ENCODE peak calls at places on chromosomes 13 and 19, in nine cellular contexts. One of them, this sample, is unnamed.

GRCh38 chr13:69264362-69265334 is 843.0 kb upstream of the ATXN8OS start:
- DNase-seq in ovary: no peak
- DNase-seq in stomach: no peak
- DNase-seq in upper lobe of left lung: no peak
- DNase-seq in IMR-90: no peak
- DNase-seq in A549: no peak
- DNase-seq in sigmoid colon: no peak
- DNase-seq in body of pancreas: no peak
- DNase-seq in Peyer's patch: no peak
- DNase-seq in this sample: no peak

GRCh38 chr13:29849731-29850212 is 645 bp downstream of the UBL3 start:
- DNase-seq in A549: peak
- DNase-seq in ovary: peak
- DNase-seq in Peyer's patch: peak
- DNase-seq in upper lobe of left lung: peak
- DNase-seq in sigmoid colon: peak
- DNase-seq in IMR-90: peak
- DNase-seq in stomach: peak
- DNase-seq in body of pancreas: peak
- DNase-seq in this sample: peak

GRCh38 chr13:33262069-33262487 is 23.5 kb downstream of the STARD13 start:
- DNase-seq in A549: peak
- DNase-seq in IMR-90: peak
- DNase-seq in upper lobe of left lung: no peak
- DNase-seq in ovary: no peak
- DNase-seq in stomach: no peak
- DNase-seq in body of pancreas: no peak
- DNase-seq in sigmoid colon: peak
- DNase-seq in Peyer's patch: peak
- DNase-seq in this sample: peak

GRCh38 chr13:33642374-33643065 is 175.4 kb upstream of the RFC3 start:
- DNase-seq in A549: peak
- DNase-seq in sigmoid colon: peak
- DNase-seq in body of pancreas: peak
- DNase-seq in IMR-90: peak
- DNase-seq in stomach: no peak
- DNase-seq in ovary: peak
- DNase-seq in Peyer's patch: no peak
- DNase-seq in upper lobe of left lung: peak
- DNase-seq in this sample: peak

GRCh38 chr19:10760268-10760944 is 42.5 kb downstream of the DNM2 start:
- DNase-seq in A549: no peak
- DNase-seq in IMR-90: no peak
- DNase-seq in ovary: no peak
- DNase-seq in stomach: no peak
- DNase-seq in body of pancreas: no peak
- DNase-seq in upper lobe of left lung: no peak
- DNase-seq in Peyer's patch: peak
- DNase-seq in sigmoid colon: no peak
- DNase-seq in this sample: no peak

GRCh38 chr13:48656621-48657020 is 2.9 kb downstream of the CYSLTR2 start:
- DNase-seq in IMR-90: no peak
- DNase-seq in Peyer's patch: no peak
- DNase-seq in upper lobe of left lung: no peak
- DNase-seq in A549: no peak
- DNase-seq in sigmoid colon: no peak
- DNase-seq in body of pancreas: no peak
- DNase-seq in stomach: no peak
- DNase-seq in ovary: no peak
- DNase-seq in this sample: no peak

GRCh38 chr13:109595466-109595865 is 190.9 kb downstream of the IRS2 start:
- DNase-seq in IMR-90: no peak
- DNase-seq in A549: no peak
- DNase-seq in stomach: no peak
- DNase-seq in ovary: no peak
- DNase-seq in body of pancreas: no peak
- DNase-seq in Peyer's patch: no peak
- DNase-seq in sigmoid colon: no peak
- DNase-seq in upper lobe of left lung: no peak
- DNase-seq in this sample: no peak

GRCh38 chr13:34414616-34415015 is 527.5 kb upstream of the NBEA start:
- DNase-seq in IMR-90: no peak
- DNase-seq in body of pancreas: no peak
- DNase-seq in Peyer's patch: no peak
- DNase-seq in ovary: no peak
- DNase-seq in stomach: no peak
- DNase-seq in upper lobe of left lung: no peak
- DNase-seq in sigmoid colon: no peak
- DNase-seq in A549: no peak
- DNase-seq in this sample: no peak

GRCh38 chr13:97321616-97322321 is 99.6 kb downstream of the MBNL2 start:
- DNase-seq in IMR-90: no peak
- DNase-seq in sigmoid colon: no peak
- DNase-seq in body of pancreas: no peak
- DNase-seq in stomach: no peak
- DNase-seq in Peyer's patch: no peak
- DNase-seq in upper lobe of left lung: no peak
- DNase-seq in A549: no peak
- DNase-seq in ovary: no peak
- DNase-seq in this sample: no peak

GRCh38 chr13:97324115-97324514 is 102.0 kb downstream of the MBNL2 start:
- DNase-seq in Peyer's patch: no peak
- DNase-seq in IMR-90: no peak
- DNase-seq in ovary: no peak
- DNase-seq in sigmoid colon: no peak
- DNase-seq in body of pancreas: no peak
- DNase-seq in upper lobe of left lung: no peak
- DNase-seq in A549: no peak
- DNase-seq in stomach: no peak
- DNase-seq in this sample: no peak

GRCh38 chr13:97321101-97321500 is 99.0 kb downstream of the MBNL2 start:
- DNase-seq in body of pancreas: no peak
- DNase-seq in upper lobe of left lung: no peak
- DNase-seq in IMR-90: no peak
- DNase-seq in ovary: no peak
- DNase-seq in stomach: no peak
- DNase-seq in Peyer's patch: no peak
- DNase-seq in sigmoid colon: no peak
- DNase-seq in A549: no peak
- DNase-seq in this sample: no peak

GRCh38 chr13:97325738-97326137 is 103.6 kb downstream of the MBNL2 start:
- DNase-seq in Peyer's patch: no peak
- DNase-seq in body of pancreas: peak
- DNase-seq in sigmoid colon: no peak
- DNase-seq in IMR-90: no peak
- DNase-seq in A549: no peak
- DNase-seq in stomach: no peak
- DNase-seq in upper lobe of left lung: no peak
- DNase-seq in ovary: no peak
- DNase-seq in this sample: no peak

GRCh38 chr13:97322740-97323342 is 100.7 kb downstream of the MBNL2 start:
- DNase-seq in Peyer's patch: no peak
- DNase-seq in IMR-90: peak
- DNase-seq in ovary: no peak
- DNase-seq in upper lobe of left lung: no peak
- DNase-seq in A549: no peak
- DNase-seq in body of pancreas: no peak
- DNase-seq in stomach: no peak
- DNase-seq in sigmoid colon: no peak
- DNase-seq in this sample: no peak
- TF ChIP-seq POLR2A in Peyer's patch: no peak
- TF ChIP-seq POLR2A in IMR-90: no peak
- TF ChIP-seq POLR2A in ovary: no peak
- TF ChIP-seq POLR2A in upper lobe of left lung: no peak
- TF ChIP-seq POLR2A in A549: no peak
- TF ChIP-seq POLR2A in body of pancreas: no peak
- TF ChIP-seq POLR2A in stomach: no peak
- TF ChIP-seq POLR2A in sigmoid colon: no peak
- TF ChIP-seq POLR2A in this sample: no peak

GRCh38 chr19:35902870-35903475 is 644 bp downstream of the HCST start:
- DNase-seq in ovary: no peak
- DNase-seq in sigmoid colon: no peak
- DNase-seq in Peyer's patch: no peak
- DNase-seq in IMR-90: no peak
- DNase-seq in upper lobe of left lung: no peak
- DNase-seq in stomach: no peak
- DNase-seq in A549: no peak
- DNase-seq in body of pancreas: no peak
- DNase-seq in this sample: no peak

GRCh38 chr19:35903550-35904179 is 1.3 kb downstream of the HCST start:
- DNase-seq in IMR-90: peak
- DNase-seq in upper lobe of left lung: peak
- DNase-seq in Peyer's patch: peak
- DNase-seq in stomach: peak
- DNase-seq in A549: peak
- DNase-seq in body of pancreas: peak
- DNase-seq in sigmoid colon: peak
- DNase-seq in ovary: peak
- DNase-seq in this sample: peak

GRCh38 chr19:35899547-35900214 is 659 bp downstream of the NFKBID start:
- DNase-seq in IMR-90: peak
- DNase-seq in stomach: peak
- DNase-seq in Peyer's patch: peak
- DNase-seq in ovary: peak
- DNase-seq in A549: peak
- DNase-seq in upper lobe of left lung: peak
- DNase-seq in sigmoid colon: peak
- DNase-seq in body of pancreas: peak
- DNase-seq in this sample: peak

GRCh38 chr19:35901055-35901644 is 810 bp upstream of the NFKBID start:
- DNase-seq in body of pancreas: no peak
- DNase-seq in ovary: no peak
- DNase-seq in IMR-90: peak
- DNase-seq in upper lobe of left lung: no peak
- DNase-seq in stomach: no peak
- DNase-seq in A549: no peak
- DNase-seq in Peyer's patch: no peak
- DNase-seq in sigmoid colon: no peak
- DNase-seq in this sample: no peak

GRCh38 chr19:35901854-35902661 is at the start of gene HCST:
- DNase-seq in IMR-90: peak
- DNase-seq in upper lobe of left lung: no peak
- DNase-seq in body of pancreas: no peak
- DNase-seq in stomach: no peak
- DNase-seq in ovary: no peak
- DNase-seq in Peyer's patch: no peak
- DNase-seq in A549: no peak
- DNase-seq in sigmoid colon: no peak
- DNase-seq in this sample: no peak
- H3K4me3 ChIP-seq in IMR-90: no peak
- H3K4me3 ChIP-seq in upper lobe of left lung: peak
- H3K4me3 ChIP-seq in body of pancreas: no peak
- H3K4me3 ChIP-seq in stomach: peak
- H3K4me3 ChIP-seq in ovary: no peak
- H3K4me3 ChIP-seq in Peyer's patch: peak
- H3K4me3 ChIP-seq in A549: peak
- H3K4me3 ChIP-seq in sigmoid colon: no peak
- H3K4me3 ChIP-seq in this sample: no peak

GRCh38 chr19:49536921-49537462 is 9.2 kb downstream of the RCN3 start:
- DNase-seq in ovary: no peak
- DNase-seq in upper lobe of left lung: no peak
- DNase-seq in stomach: no peak
- DNase-seq in Peyer's patch: no peak
- DNase-seq in body of pancreas: no peak
- DNase-seq in A549: no peak
- DNase-seq in IMR-90: no peak
- DNase-seq in sigmoid colon: no peak
- DNase-seq in this sample: no peak

GRCh38 chr19:49538643-49539042 is 10.8 kb downstream of the RCN3 start:
- DNase-seq in ovary: no peak
- DNase-seq in sigmoid colon: no peak
- DNase-seq in stomach: no peak
- DNase-seq in Peyer's patch: no peak
- DNase-seq in upper lobe of left lung: no peak
- DNase-seq in body of pancreas: no peak
- DNase-seq in IMR-90: no peak
- DNase-seq in A549: no peak
- DNase-seq in this sample: no peak

GRCh38 chr19:49534632-49535385 is 7.0 kb downstream of the RCN3 start:
- DNase-seq in Peyer's patch: no peak
- DNase-seq in ovary: no peak
- DNase-seq in A549: no peak
- DNase-seq in stomach: no peak
- DNase-seq in IMR-90: no peak
- DNase-seq in body of pancreas: no peak
- DNase-seq in sigmoid colon: no peak
- DNase-seq in upper lobe of left lung: no peak
- DNase-seq in this sample: no peak

GRCh38 chr19:49530708-49531107 is 2.9 kb downstream of the RCN3 start:
- DNase-seq in IMR-90: no peak
- DNase-seq in sigmoid colon: no peak
- DNase-seq in stomach: no peak
- DNase-seq in body of pancreas: no peak
- DNase-seq in Peyer's patch: no peak
- DNase-seq in ovary: no peak
- DNase-seq in upper lobe of left lung: no peak
- DNase-seq in A549: no peak
- DNase-seq in this sample: no peak

GRCh38 chr19:49533551-49534488 is 6.0 kb downstream of the RCN3 start:
- DNase-seq in IMR-90: peak
- DNase-seq in stomach: peak
- DNase-seq in body of pancreas: peak
- DNase-seq in A549: peak
- DNase-seq in upper lobe of left lung: peak
- DNase-seq in Peyer's patch: peak
- DNase-seq in sigmoid colon: peak
- DNase-seq in ovary: peak
- DNase-seq in this sample: peak
- TF ChIP-seq CTCF in IMR-90: no peak
- TF ChIP-seq CTCF in stomach: peak
- TF ChIP-seq CTCF in body of pancreas: peak
- TF ChIP-seq CTCF in A549: peak
- TF ChIP-seq CTCF in upper lobe of left lung: peak
- TF ChIP-seq CTCF in Peyer's patch: no peak
- TF ChIP-seq CTCF in sigmoid colon: peak
- TF ChIP-seq CTCF in ovary: no peak
- TF ChIP-seq CTCF in this sample: no peak

DNA sequence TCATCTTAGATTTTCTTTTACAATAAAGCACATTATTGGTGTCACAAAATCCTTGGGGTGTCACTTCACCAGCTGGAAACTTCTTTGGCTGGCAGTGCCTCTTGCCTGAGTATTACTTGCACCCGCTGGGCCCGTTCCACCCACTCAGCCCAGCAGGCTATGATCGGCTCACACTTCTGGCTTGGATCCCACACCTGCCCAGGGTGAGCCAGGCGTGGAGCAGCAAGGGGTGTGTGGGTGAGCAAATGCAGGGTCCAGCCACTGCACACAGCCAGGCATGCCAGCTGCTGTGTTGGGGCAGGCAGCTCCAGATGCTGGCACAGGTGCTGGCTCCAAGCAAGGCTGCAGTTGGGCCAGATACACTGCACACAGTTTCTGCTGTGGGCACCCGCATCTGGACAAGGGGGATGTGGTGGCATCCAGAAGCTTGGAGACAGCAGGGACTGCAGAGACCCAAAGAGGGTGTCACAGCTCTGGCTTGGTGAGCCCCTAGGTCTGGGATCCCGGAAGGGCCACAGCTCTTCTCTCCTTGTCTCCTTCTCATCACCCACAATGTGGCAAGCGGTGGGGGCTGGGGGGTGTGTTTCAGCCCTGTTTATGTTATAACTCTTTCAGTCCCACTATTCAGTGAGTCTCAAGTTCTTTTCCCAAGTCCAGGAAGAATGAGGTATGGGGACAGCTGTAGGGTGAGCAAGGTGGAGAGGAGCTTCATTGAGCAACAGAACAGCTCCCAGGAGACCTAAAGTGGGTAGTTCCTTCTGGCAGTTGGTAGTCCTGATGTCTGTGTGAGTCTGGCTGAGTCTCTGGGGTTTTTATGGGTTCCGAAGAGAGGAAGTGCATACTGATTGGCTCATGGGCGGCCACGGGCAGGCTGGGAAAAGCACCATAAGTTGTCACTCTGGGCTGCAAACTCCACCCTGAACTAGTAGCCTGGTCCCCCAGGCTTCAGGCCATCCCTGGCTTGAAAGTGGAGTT is 25.3 kb upstream of the TBC1D4 start:
- DNase-seq in sigmoid colon: no peak
- DNase-seq in A549: no peak
- DNase-seq in upper lobe of left lung: no peak
- DNase-seq in stomach: no peak
- DNase-seq in IMR-90: no peak
- DNase-seq in ovary: no peak
- DNase-seq in body of pancreas: no peak
- DNase-seq in Peyer's patch: no peak
- DNase-seq in this sample: no peak
- TF ChIP-seq POLR2A in sigmoid colon: no peak
- TF ChIP-seq POLR2A in A549: no peak
- TF ChIP-seq POLR2A in upper lobe of left lung: no peak
- TF ChIP-seq POLR2A in stomach: no peak
- TF ChIP-seq POLR2A in IMR-90: no peak
- TF ChIP-seq POLR2A in ovary: no peak
- TF ChIP-seq POLR2A in body of pancreas: no peak
- TF ChIP-seq POLR2A in Peyer's patch: no peak
- TF ChIP-seq POLR2A in this sample: no peak

This sample was measured in uterus.